ENCODE peak calls at places on chromosomes 3 and 15, in nine cellular contexts. One of them, this sample, is unnamed.

GRCh38 chr15:101455291-101455916 is 34.1 kb downstream of the PCSK6 start:
- DNase-seq in bronchial epithelial cell: no peak
- DNase-seq in NCI-H1417: no peak
- DNase-seq in cardiac fibroblast: no peak
- DNase-seq in left cardiac atrium: no peak
- DNase-seq in H7: no peak
- DNase-seq in NCI-H460: no peak
- DNase-seq in T1000: no peak
- DNase-seq in CD8-positive, alpha-beta T cell: no peak
- DNase-seq in this sample: no peak

GRCh38 chr3:72233571-72233970 is 448.6 kb upstream of the PROK2 start:
- DNase-seq in bronchial epithelial cell: no peak
- DNase-seq in NCI-H1417: no peak
- DNase-seq in cardiac fibroblast: no peak
- DNase-seq in left cardiac atrium: no peak
- DNase-seq in H7: no peak
- DNase-seq in NCI-H460: no peak
- DNase-seq in T1000: no peak
- DNase-seq in CD8-positive, alpha-beta T cell: no peak
- DNase-seq in this sample: no peak

GRCh38 chr15:29067949-29068348 is 182.2 kb downstream of the APBA2 start:
- DNase-seq in bronchial epithelial cell: no peak
- DNase-seq in NCI-H1417: no peak
- DNase-seq in cardiac fibroblast: peak
- DNase-seq in left cardiac atrium: no peak
- DNase-seq in H7: no peak
- DNase-seq in NCI-H460: no peak
- DNase-seq in T1000: no peak
- DNase-seq in CD8-positive, alpha-beta T cell: no peak
- DNase-seq in this sample: no peak

GRCh38 chr3:32009101-32009500 is 27.6 kb downstream of the ZNF860 start:
- DNase-seq in bronchial epithelial cell: peak
- DNase-seq in NCI-H1417: no peak
- DNase-seq in cardiac fibroblast: no peak
- DNase-seq in left cardiac atrium: no peak
- DNase-seq in H7: no peak
- DNase-seq in NCI-H460: no peak
- DNase-seq in T1000: no peak
- DNase-seq in CD8-positive, alpha-beta T cell: no peak
- DNase-seq in this sample: no peak

GRCh38 chr3:194494951-194495374 is 8.2 kb upstream of the ATP13A3 start:
- DNase-seq in bronchial epithelial cell: no peak
- DNase-seq in NCI-H1417: no peak
- DNase-seq in cardiac fibroblast: no peak
- DNase-seq in left cardiac atrium: no peak
- DNase-seq in H7: no peak
- DNase-seq in NCI-H460: no peak
- DNase-seq in T1000: no peak
- DNase-seq in CD8-positive, alpha-beta T cell: no peak
- DNase-seq in this sample: no peak

GRCh38 chr3:2940062-2940461 is 170.1 kb downstream of the IL5RA start:
- DNase-seq in bronchial epithelial cell: no peak
- DNase-seq in NCI-H1417: no peak
- DNase-seq in cardiac fibroblast: no peak
- DNase-seq in left cardiac atrium: no peak
- DNase-seq in H7: no peak
- DNase-seq in NCI-H460: no peak
- DNase-seq in T1000: no peak
- DNase-seq in CD8-positive, alpha-beta T cell: no peak
- DNase-seq in this sample: no peak

GRCh38 chr3:63864008-63864871 is 573 bp downstream of the ATXN7 start:
- DNase-seq in bronchial epithelial cell: no peak
- DNase-seq in NCI-H1417: no peak
- DNase-seq in cardiac fibroblast: peak
- DNase-seq in left cardiac atrium: peak
- DNase-seq in H7: peak
- DNase-seq in NCI-H460: no peak
- DNase-seq in T1000: no peak
- DNase-seq in CD8-positive, alpha-beta T cell: peak
- DNase-seq in this sample: peak

GRCh38 chr3:184092199-184092598 is 4.7 kb upstream of the HTR3E start:
- DNase-seq in bronchial epithelial cell: no peak
- DNase-seq in NCI-H1417: no peak
- DNase-seq in cardiac fibroblast: no peak
- DNase-seq in left cardiac atrium: no peak
- DNase-seq in H7: no peak
- DNase-seq in NCI-H460: no peak
- DNase-seq in T1000: no peak
- DNase-seq in CD8-positive, alpha-beta T cell: no peak
- DNase-seq in this sample: no peak

GRCh38 chr3:141015486-141015885 is 35.7 kb upstream of the SPSB4 start:
- DNase-seq in bronchial epithelial cell: peak
- DNase-seq in NCI-H1417: no peak
- DNase-seq in cardiac fibroblast: no peak
- DNase-seq in left cardiac atrium: no peak
- DNase-seq in H7: no peak
- DNase-seq in NCI-H460: no peak
- DNase-seq in T1000: no peak
- DNase-seq in CD8-positive, alpha-beta T cell: no peak
- DNase-seq in this sample: no peak

This sample was measured in naive B cell.